ENCODE peak calls at places on chromosomes 16 and 17, in five cellular contexts. V is RWPE1, Y is lung, P is ascending aorta, G is AG04450. H is an unnamed sample.

GRCh38 chr17:7213895-7214299 is 5.7 kb downstream of the DLG4 start:
- DNase-seq in Y (no peak), V (peak), P (no peak), G (no peak), H (no peak)

GRCh38 chr16:17381784-17382183 is 89.0 kb downstream of the XYLT1 start:
- DNase-seq in V (no peak), P (no peak), G (no peak), Y (no peak), H (no peak)

GRCh38 chr16:87344931-87345631 is 27.9 kb upstream of the C16orf95 start:
- DNase-seq in G (no peak), P (no peak), V (no peak), Y (peak), H (peak)

GRCh38 chr17:70108166-70108565 is 33.1 kb downstream of the KCNJ16 start:
- DNase-seq in Y (no peak), G (no peak), P (no peak), V (no peak), H (no peak)

GRCh38 chr16:20620770-20621169 is 44.6 kb upstream of the ACSM2B start:
- DNase-seq in G (no peak), P (no peak), Y (no peak), V (no peak), H (no peak)

GRCh38 chr17:79670537-79671386 is 59.9 kb upstream of the RBFOX3 start:
- DNase-seq in V (no peak), P (no peak), G (no peak), Y (no peak), H (no peak)

GRCh38 chr16:54459509-54460235 is 173.1 kb upstream of the IRX3 start:
- DNase-seq in Y (no peak), G (no peak), V (no peak), P (no peak), H (no peak)

GRCh38 chr17:34961093-34961911 is at the start of the genes CCT6B and ZNF830:
- DNase-seq in V (peak), G (peak), P (peak), Y (peak), H (peak)

GRCh38 chr17:17485420-17485819 is 8.6 kb downstream of the MED9 start:
- DNase-seq in Y (no peak), G (no peak), V (no peak), P (no peak), H (no peak)

GRCh38 chr17:17484451-17484899 is 7.7 kb downstream of the MED9 start:
- DNase-seq in V (no peak), G (no peak), P (no peak), Y (no peak), H (no peak)

GRCh38 chr17:17491546-17491988 is 4.6 kb downstream of the RASD1 start:
- DNase-seq in V (no peak), Y (no peak), G (no peak), P (no peak), H (no peak)

GRCh38 chr17:17491031-17491471 is 5.1 kb downstream of the RASD1 start:
- DNase-seq in G (no peak), P (no peak), Y (no peak), V (no peak), H (no peak)

DNA sequence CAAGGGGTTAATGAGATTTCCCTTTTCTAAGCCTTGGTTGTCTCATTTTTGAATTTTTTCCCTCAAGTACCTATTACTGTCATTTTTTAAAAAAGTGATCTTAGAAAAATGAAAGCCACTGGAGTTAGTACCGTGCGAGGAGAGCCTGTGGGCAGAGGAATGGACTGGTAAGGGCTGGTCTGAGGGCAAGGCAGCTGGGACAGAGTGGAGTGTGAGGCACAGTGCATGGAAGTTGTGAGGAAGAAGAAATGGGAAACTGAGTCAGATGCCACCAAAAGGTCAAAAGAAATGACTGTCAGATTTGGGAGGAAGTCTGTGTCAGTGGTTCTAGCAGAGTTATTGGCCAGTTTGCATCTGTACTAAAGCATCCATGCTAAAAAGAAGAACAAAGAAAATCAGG is 8.2 kb downstream of the RASD1 start:
- DNase-seq in G (no peak), V (no peak), Y (no peak), P (no peak), H (no peak)
- TF ChIP-seq CTCF in G (no peak), V (no peak), Y (no peak), P (no peak), H (no peak)

GRCh38 chr17:50180066-50180465 is 14.3 kb downstream of the SGCA start:
- DNase-seq in P (no peak), Y (no peak), G (no peak), V (no peak), H (no peak)

GRCh38 chr17:50180593-50180992 is 14.8 kb downstream of the SGCA start:
- DNase-seq in Y (no peak), V (no peak), P (no peak), G (no peak), H (no peak)

GRCh38 chr17:50182783-50183438 is 17.1 kb downstream of the SGCA start:
- DNase-seq in G (no peak), Y (no peak), P (no peak), V (no peak), H (no peak)

GRCh38 chr17:50181601-50182345 is 16.0 kb downstream of the SGCA start:
- DNase-seq in P (no peak), Y (no peak), V (no peak), G (no peak), H (no peak)

GRCh38 chr17:50181155-50181554 is 15.3 kb downstream of the SGCA start:
- DNase-seq in Y (no peak), P (no peak), G (no peak), V (no peak), H (no peak)
- H3K27ac ChIP-seq in Y (no peak), P (peak), G (peak), V (peak), H (no peak)

GRCh38 chr16:6265956-6266355 is 1066.7 kb upstream of the RBFOX1 start:
- DNase-seq in P (no peak), Y (no peak), V (no peak), G (no peak), H (no peak)

GRCh38 chr16:6267682-6268081 is 1065.0 kb upstream of the RBFOX1 start:
- DNase-seq in G (no peak), P (no peak), V (no peak), Y (no peak), H (no peak)

DNA sequence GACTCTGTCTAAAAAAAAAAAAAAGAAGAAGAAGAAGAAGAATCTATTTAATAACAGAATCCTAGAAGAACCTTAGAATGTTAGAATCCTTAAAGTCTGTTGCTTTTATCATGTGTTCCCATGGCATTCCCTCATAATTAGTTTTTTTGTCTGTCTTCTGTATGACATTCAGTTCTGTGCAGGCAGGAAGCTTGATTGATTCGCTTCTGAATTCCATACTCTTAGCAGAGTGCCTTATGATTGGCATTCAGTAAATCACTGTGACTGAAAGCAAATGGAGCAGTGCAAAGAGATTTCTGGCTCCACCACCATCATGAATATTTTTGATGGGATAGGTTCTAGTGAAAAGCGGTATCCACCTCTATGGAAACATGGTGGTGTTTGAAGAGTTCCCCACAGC is 1065.9 kb upstream of the RBFOX1 start:
- DNase-seq in P (no peak), V (no peak), Y (no peak), G (no peak), H (no peak)
- TF ChIP-seq CTCF in P (no peak), V (no peak), Y (no peak), G (no peak), H (no peak)

GRCh38 chr17:27805520-27806146 is 5.3 kb upstream of the NOS2 start:
- DNase-seq in G (peak), P (peak), Y (peak), V (peak), H (peak)
- H3K27ac ChIP-seq in G (peak), P (peak), Y (peak), V (no peak), H (peak)